ENCODE peak calls at places on chromosomes 6 and 20, in six cellular contexts. K is mucosa of gallbladder, R is HFFc6, N is GOT3, D is islet precursor cell, A is NCI-H69. Z is an unnamed sample.

GRCh38 chr6:157981395-157982296 is at the start of gene SYNJ2:
- DNase-seq in K (peak; percentile 81), A (peak; percentile 95), D (peak; percentile 95), R (peak; percentile 64), N (peak; percentile 65), Z (peak; percentile 47)

GRCh38 chr6:130906736-130907381 is 79.7 kb downstream of the SMLR1 start:
- DNase-seq in K (no peak), A (no peak), N (no peak), R (peak; percentile 49), D (no peak), Z (no peak)

GRCh38 chr6:39068391-39068790 is 19.8 kb downstream of the GLP1R start:
- DNase-seq in R (no peak), K (no peak), D (no peak), A (no peak), N (no peak), Z (no peak)

GRCh38 chr6:41723178-41723935 is 12.1 kb downstream of the TFEB start:
- DNase-seq in D (peak; percentile 89), K (peak; percentile 78), N (no peak), A (peak; percentile 63), R (peak; percentile 83), Z (peak; percentile 91)

GRCh38 chr6:140271759-140272377 is 897.4 kb upstream of the CITED2 start:
- DNase-seq in K (no peak), A (peak; percentile 54), N (no peak), R (no peak), D (no peak), Z (no peak)

GRCh38 chr20:46688151-46689081 is 828 bp downstream of the TP53RK start:
- DNase-seq in N (no peak), R (peak; percentile 23), A (peak; percentile 38), D (no peak), K (no peak), Z (no peak)

GRCh38 chr20:62266340-62266739 is 28.0 kb downstream of the OSBPL2 start:
- DNase-seq in N (no peak), K (no peak), R (no peak), D (no peak), A (no peak), Z (no peak)

GRCh38 chr20:14915356-14915755 is 577.9 kb upstream of the FLRT3 start:
- DNase-seq in R (no peak), N (no peak), D (peak; percentile 63), K (peak; percentile 13), A (no peak), Z (no peak)

GRCh38 chr6:4133941-4134838 is 1.2 kb downstream of the ECI2 start:
- DNase-seq in D (peak; percentile 60), K (no peak), A (peak; percentile 62), N (no peak), R (peak; percentile 11), Z (peak; percentile 16)

GRCh38 chr6:157946865-157947532 is 34.7 kb upstream of the SYNJ2 start:
- DNase-seq in D (no peak), N (no peak), K (no peak), A (peak; percentile 36), R (no peak), Z (no peak)

GRCh38 chr6:41976794-41977484 is 35.3 kb upstream of the CCND3 start:
- DNase-seq in R (peak; percentile 60), D (peak; percentile 71), K (no peak), N (no peak), A (no peak), Z (no peak)

GRCh38 chr6:30770164-30770563 is 25.8 kb upstream of the IER3 start:
- DNase-seq in A (no peak), N (no peak), K (no peak), D (no peak), R (peak; percentile 74), Z (no peak)

GRCh38 chr6:90434096-90434495 is 137.5 kb upstream of the BACH2 start:
- DNase-seq in D (peak; percentile 70), N (no peak), K (no peak), A (no peak), R (no peak), Z (no peak)

GRCh38 chr6:134873500-134874388 is 76.2 kb downstream of the ALDH8A1 start:
- DNase-seq in A (no peak), D (no peak), K (no peak), N (no peak), R (no peak), Z (no peak)

GRCh38 chr6:3999800-4000661 is 78.9 kb downstream of the FAM217A start:
- DNase-seq in N (no peak), R (no peak), K (no peak), A (no peak), D (no peak), Z (no peak)

GRCh38 chr6:149331043-149331807 is 13.7 kb downstream of the TAB2 start:
- DNase-seq in A (no peak), K (no peak), N (no peak), R (no peak), D (no peak), Z (no peak)

GRCh38 chr6:147170269-147170668 is 33.9 kb upstream of the STXBP5 start:
- DNase-seq in A (no peak), R (peak; percentile 85), N (no peak), K (no peak), D (no peak), Z (no peak)

GRCh38 chr6:163897030-163897429 is 482.5 kb downstream of the QKI start:
- DNase-seq in A (no peak), N (no peak), R (peak; percentile 10), K (no peak), D (no peak), Z (no peak)

GRCh38 chr6:79269877-79270276 is 35.4 kb upstream of the HMGN3 start:
- DNase-seq in A (no peak), R (peak; percentile 79), N (no peak), D (no peak), K (no peak), Z (no peak)

GRCh38 chr6:45698046-45698445 is 317.6 kb downstream of the CLIC5 start:
- DNase-seq in K (no peak), D (no peak), N (no peak), R (peak; percentile 58), A (no peak), Z (peak; percentile 61)

GRCh38 chr20:46342451-46343357 is 34.4 kb upstream of the CDH22 start:
- DNase-seq in N (no peak), D (no peak), K (no peak), A (no peak), R (no peak), Z (no peak)

GRCh38 chr20:32160341-32160740 is 47.2 kb downstream of the PLAGL2 start:
- DNase-seq in K (no peak), R (no peak), A (no peak), D (peak; percentile 33), N (no peak), Z (no peak)

GRCh38 chr6:56359201-56359899 is 112.0 kb upstream of the COL21A1 start:
- DNase-seq in R (peak; percentile 65), K (peak; percentile 69), N (peak; percentile 2), A (peak; percentile 79), D (peak; percentile 83), Z (peak; percentile 74)

GRCh38 chr6:39927159-39927558 is 7.1 kb downstream of the MOCS1 start:
- DNase-seq in D (peak; percentile 65), N (no peak), K (no peak), A (no peak), R (peak; percentile 5), Z (no peak)

GRCh38 chr6:42099340-42100028 is 42.9 kb downstream of the C6orf132 start:
- DNase-seq in K (peak; percentile 44), A (no peak), N (no peak), D (no peak), R (peak; percentile 26), Z (no peak)

GRCh38 chr6:151240861-151241642 is 1.3 kb downstream of the AKAP12 start:
- DNase-seq in R (peak; percentile 16), D (peak; percentile 76), N (no peak), K (peak; percentile 40), A (peak; percentile 63), Z (no peak)

Z was measured in H4.